ENCODE peak calls at places on chromosome 6, in five cellular contexts. C, U, G, R and M are unnamed samples.

GRCh38 chr6:149642829-149643580 is 5.5 kb downstream of the KATNA1 start:
- DNase-seq in C (peak), U (no peak), G (peak), R (no peak), M (no peak)

GRCh38 chr6:44263357-44264100 is 1.8 kb downstream of the NFKBIE start:
- DNase-seq in C (peak), U (no peak), G (peak), R (no peak), M (no peak)

GRCh38 chr6:38387994-38388393 is 251.7 kb downstream of the BTBD9 start:
- DNase-seq in C (peak), U (no peak), G (peak), R (no peak), M (peak)

GRCh38 chr6:1144842-1145755 is 166.8 kb upstream of the FOXQ1 start:
- DNase-seq in C (peak), U (no peak), G (peak), R (no peak), M (no peak)

GRCh38 chr6:75171581-75172360 is 34.1 kb downstream of the COL12A1 start:
- DNase-seq in C (peak), U (no peak), G (no peak), R (no peak), M (no peak)

GRCh38 chr6:41416165-41416837 is 80.9 kb downstream of the NCR2 start:
- DNase-seq in C (no peak), U (peak), G (no peak), R (no peak), M (no peak)

GRCh38 chr6:85017352-85017751 is 253.0 kb upstream of the TBX18 start:
- DNase-seq in C (no peak), U (no peak), G (no peak), R (no peak), M (no peak)

GRCh38 chr6:129683606-129684322 is 26.2 kb downstream of the ARHGAP18 start:
- DNase-seq in C (peak), U (no peak), G (peak), R (peak), M (peak)

GRCh38 chr6:30870546-30870945 is 13.8 kb upstream of the DDR1 start:
- DNase-seq in C (no peak), U (no peak), G (no peak), R (no peak), M (no peak)

GRCh38 chr6:34182751-34183531 is 37.1 kb upstream of the GRM4 start:
- DNase-seq in C (no peak), U (no peak), G (no peak), R (no peak), M (peak)

GRCh38 chr6:72272958-72273357 is 348.9 kb upstream of the KCNQ5 start:
- DNase-seq in C (peak), U (no peak), G (peak), R (no peak), M (no peak)

GRCh38 chr6:132520953-132521352 is 8.0 kb upstream of the STX7 start:
- DNase-seq in C (peak), U (no peak), G (peak), R (no peak), M (no peak)

GRCh38 chr6:10205892-10206291 is 209.0 kb downstream of the TFAP2A start:
- DNase-seq in C (no peak), U (no peak), G (no peak), R (no peak), M (no peak)

GRCh38 chr6:164982389-164982788 is 327.0 kb downstream of the C6orf118 start:
- DNase-seq in C (peak), U (no peak), G (no peak), R (no peak), M (no peak)

GRCh38 chr6:83260577-83260976 is 67.4 kb downstream of the RWDD2A start:
- DNase-seq in C (no peak), U (no peak), G (no peak), R (no peak), M (no peak)

GRCh38 chr6:43584892-43585570 is 9.0 kb downstream of the POLH start:
- DNase-seq in C (peak), U (no peak), G (peak), R (no peak), M (no peak)

GRCh38 chr6:38720295-38720694 is 5.2 kb downstream of the DNAH8 start:
- DNase-seq in C (peak), U (no peak), G (no peak), R (no peak), M (peak)

GRCh38 chr6:87766211-87766610 is 64.2 kb upstream of the AKIRIN2 start:
- DNase-seq in C (no peak), U (no peak), G (peak), R (no peak), M (no peak)

GRCh38 chr6:20943036-20943627 is 408.9 kb downstream of the CDKAL1 start:
- DNase-seq in C (no peak), U (no peak), G (no peak), R (no peak), M (peak)

GRCh38 chr6:3919130-3919628 is 70.0 kb downstream of the FAM50B start:
- DNase-seq in C (peak), U (no peak), G (no peak), R (peak), M (peak)

GRCh38 chr6:168247456-168248147 is 72.0 kb downstream of the DACT2 start:
- DNase-seq in C (no peak), U (peak), G (no peak), R (no peak), M (peak)

GRCh38 chr6:96604420-96604819 is 41.5 kb downstream of the FHL5 start:
- DNase-seq in C (no peak), U (no peak), G (no peak), R (no peak), M (no peak)